ENCODE peak calls at places on chromosomes 7 and 10, in four cellular contexts. S is CD4-positive, CD25-positive, alpha-beta regulatory T cell; M is mucosa of descending colon; X is heart left ventricle. W is an unnamed sample. For H3K36me3, the result is how much of the 10 kb centered on the place peaks cover.

GRCh38 chr10:3857318-3857717 is 72.3 kb upstream of the KLF6 start:
- DNase-seq in X (no peak), S (no peak), M (no peak), W (no peak)

GRCh38 chr10:84244651-84245270 is at the start of gene RGR:
- DNase-seq in S (no peak), M (peak), X (peak), W (no peak)

GRCh38 chr7:11329626-11330025 is 356.0 kb downstream of the PHF14 start:
- DNase-seq in S (no peak), X (no peak), M (no peak), W (no peak)

GRCh38 chr10:13528875-13529713 is at the start of gene BEND7:
- DNase-seq in X (peak), S (no peak), M (peak), W (peak)

GRCh38 chr7:21941570-21942224 is 4.0 kb downstream of the CDCA7L start:
- DNase-seq in S (peak), M (peak), X (no peak), W (no peak)

GRCh38 chr7:44222074-44222473 is 21.3 kb downstream of the YKT6 start:
- DNase-seq in M (no peak), X (peak), S (no peak), W (no peak)

GRCh38 chr7:85103352-85103751 is 83.5 kb downstream of the SEMA3D start:
- DNase-seq in X (no peak), S (no peak), M (peak), W (no peak)

GRCh38 chr7:87187120-87187519 is 32.4 kb downstream of the TMEM243 start:
- DNase-seq in X (no peak), M (no peak), S (no peak), W (no peak)

GRCh38 chr10:13056461-13057077 is 43.4 kb upstream of the OPTN start:
- DNase-seq in M (peak), S (no peak), X (no peak), W (no peak)

GRCh38 chr10:127456122-127456521 is 93.0 kb upstream of the NPS start:
- DNase-seq in M (no peak), X (no peak), S (no peak), W (no peak)

GRCh38 chr10:60757422-60757895 is 20.8 kb upstream of the CDK1 start:
- DNase-seq in S (no peak), X (no peak), M (no peak), W (peak)

GRCh38 chr10:77043364-77043763 is 594.2 kb downstream of the KCNMA1 start:
- DNase-seq in M (no peak), X (no peak), S (no peak), W (no peak)

GRCh38 chr10:28796606-28797512 is 119.5 kb downstream of the BAMBI start:
- DNase-seq in X (peak), M (peak), S (no peak), W (no peak)

GRCh38 chr7:2012981-2013380 is 219.8 kb downstream of the MAD1L1 start:
- DNase-seq in X (peak), M (no peak), S (no peak), W (no peak)

GRCh38 chr10:89438525-89438924 is 24.2 kb downstream of the IFIT5 start:
- DNase-seq in X (no peak), M (no peak), S (no peak), W (no peak)

GRCh38 chr10:111221682-111222470 is 145.0 kb downstream of the ADRA2A start:
- DNase-seq in S (no peak), M (no peak), X (no peak), W (no peak)

GRCh38 chr7:147443942-147444341 is 1146.6 kb upstream of the C7orf33 start:
- DNase-seq in X (no peak), S (no peak), M (no peak), W (no peak)

GRCh38 chr10:97612386-97612785 is 20.9 kb downstream of the MORN4 start:
- DNase-seq in X (no peak), S (peak), M (no peak), W (peak)

GRCh38 chr7:64999165-65000004 is 7.1 kb downstream of the ERV3-1 start:
- DNase-seq in M (no peak), X (no peak), S (no peak), W (peak)

GRCh38 chr7:129110575-129111376 is 33.7 kb upstream of the TSPAN33 start:
- DNase-seq in X (no peak), S (no peak), M (no peak), W (peak)

GRCh38 chr10:101833466-101833865 is 10.1 kb downstream of the KCNIP2 start:
- DNase-seq in M (no peak), X (peak), S (no peak), W (no peak)

GRCh38 chr7:27064681-27065080 is 31.1 kb downstream of the HOXA1 start:
- DNase-seq in M (no peak), S (no peak), X (no peak), W (no peak)

GRCh38 chr10:12107781-12108180 is 21.7 kb upstream of the SEC61A2 start:
- DNase-seq in X (no peak), M (no peak), S (no peak), W (no peak)

GRCh38 chr7:111229951-111230350 is 139.0 kb downstream of the LRRN3 start:
- DNase-seq in M (no peak), S (no peak), X (no peak), W (no peak)

GRCh38 chr7:28749673-28750072 is 208.5 kb downstream of the TRIL start:
- DNase-seq in X (no peak), S (no peak), M (no peak), W (no peak)

GRCh38 chr10:72329290-72330058 is 25.2 kb downstream of the DNAJB12 start:
- DNase-seq in X (no peak), S (no peak), M (no peak), W (no peak)

GRCh38 chr7:157875230-157876179 is 538.7 kb downstream of the DNAJB6 start:
- DNase-seq in X (no peak), S (peak), M (peak), W (no peak)

GRCh38 chr7:106126170-106126938 is 14.2 kb upstream of the SYPL1 start:
- DNase-seq in M (peak), S (peak), X (no peak), W (no peak)

GRCh38 chr10:99834410-99834809 is 52.0 kb downstream of the ABCC2 start:
- DNase-seq in X (no peak), S (no peak), M (no peak), W (no peak)

GRCh38 chr7:129343099-129343700 is 91.0 kb upstream of the STRIP2 start:
- DNase-seq in X (no peak), M (peak), S (peak), W (peak)

GRCh38 chr7:105346593-105347322 is 42.0 kb downstream of the SRPK2 start:
- DNase-seq in X (no peak), S (no peak), M (no peak), W (no peak)

GRCh38 chr10:117860823-117861222 is 185.9 kb downstream of the RAB11FIP2 start:
- DNase-seq in M (no peak), X (no peak), S (peak), W (peak)

GRCh38 chr10:110426294-110427153 is 71.2 kb upstream of the DUSP5 start:
- DNase-seq in X (peak), S (no peak), M (no peak), W (no peak)

GRCh38 chr7:94666879-94667587 is 11.1 kb upstream of the SGCE start:
- DNase-seq in M (no peak), S (peak), X (no peak), W (no peak)

GRCh38 chr10:16777473-16778370 is 39.5 kb downstream of the RSU1 start:
- DNase-seq in S (peak), M (peak), X (peak), W (peak)

GRCh38 chr10:6621536-6621935 is 41.5 kb upstream of the PRKCQ start:
- DNase-seq in X (no peak), M (no peak), S (no peak), W (no peak)

GRCh38 chr10:68813554-68813953 is 13.8 kb upstream of the STOX1 start:
- DNase-seq in X (no peak), M (no peak), S (no peak), W (no peak)

GRCh38 chr7:50838675-50839377 is 56.1 kb upstream of the GRB10 start:
- DNase-seq in X (peak), S (no peak), M (no peak), W (no peak)

GRCh38 chr7:4763794-4764185 is 11.6 kb upstream of the AP5Z1 start:
- DNase-seq in S (no peak), X (no peak), M (no peak), W (no peak)

GRCh38 chr7:4764402-4765007 is 10.9 kb upstream of the AP5Z1 start:
- DNase-seq in X (no peak), S (no peak), M (no peak), W (no peak)

GRCh38 chr7:4763091-4763793 is 12.2 kb upstream of the AP5Z1 start:
- DNase-seq in S (no peak), X (no peak), M (no peak), W (no peak)

GRCh38 chr7:4766666-4767530 is 8.5 kb upstream of the AP5Z1 start:
- DNase-seq in S (no peak), X (no peak), M (no peak), W (no peak)

DNA sequence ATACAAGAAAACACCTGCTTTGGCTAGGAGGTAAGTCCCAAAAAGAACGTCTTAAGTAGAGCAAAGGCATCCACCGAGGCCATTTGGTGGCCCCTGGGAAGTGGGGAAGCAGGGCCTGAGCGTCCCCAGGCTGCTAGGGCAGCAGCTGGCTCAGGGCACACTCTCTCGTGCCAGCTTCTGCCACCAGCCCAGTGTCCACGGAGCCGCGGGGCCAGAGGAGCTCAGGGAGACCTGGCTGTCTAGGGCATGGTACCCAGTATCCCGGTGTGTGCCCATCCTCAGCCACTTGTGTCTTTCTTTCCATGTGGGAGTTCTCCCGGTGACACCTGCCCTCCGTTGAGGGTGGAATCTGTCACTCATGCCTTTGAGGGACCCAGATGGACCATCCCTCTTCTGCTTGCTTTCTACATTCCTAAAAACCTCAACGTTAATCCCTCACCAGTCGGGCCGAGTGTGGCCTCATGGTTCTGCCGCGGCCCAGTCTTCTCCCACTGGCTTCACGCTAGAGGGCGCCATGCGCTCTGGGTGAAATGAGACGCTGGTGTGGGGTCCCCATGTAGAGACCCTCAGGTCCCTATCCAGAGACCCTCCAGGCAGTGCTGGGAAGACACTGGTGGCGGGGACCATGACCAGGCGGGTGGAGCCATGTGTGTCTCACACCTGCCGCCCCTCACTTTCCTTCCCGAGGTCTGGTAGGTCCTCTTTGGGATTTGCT is 9.5 kb upstream of the AP5Z1 start:
- DNase-seq in M (no peak), S (no peak), X (no peak), W (no peak)
- H3K36me3 ChIP-seq in M (under half), S (under half), X (under half), W (under half)

GRCh38 chr7:151236406-151236805 is 4.1 kb downstream of the CHPF2 start:
- DNase-seq in M (no peak), S (no peak), X (no peak), W (no peak)
- H3K36me3 ChIP-seq in M (under half), S (under half), X (half or more), W (under half)

GRCh38 chr7:29923231-29923630 is 66.4 kb downstream of the SCRN1 start:
- DNase-seq in X (no peak), M (no peak), S (no peak), W (no peak)
- H3K36me3 ChIP-seq in X (under half), M (under half), S (under half), W (under half)

DNA sequence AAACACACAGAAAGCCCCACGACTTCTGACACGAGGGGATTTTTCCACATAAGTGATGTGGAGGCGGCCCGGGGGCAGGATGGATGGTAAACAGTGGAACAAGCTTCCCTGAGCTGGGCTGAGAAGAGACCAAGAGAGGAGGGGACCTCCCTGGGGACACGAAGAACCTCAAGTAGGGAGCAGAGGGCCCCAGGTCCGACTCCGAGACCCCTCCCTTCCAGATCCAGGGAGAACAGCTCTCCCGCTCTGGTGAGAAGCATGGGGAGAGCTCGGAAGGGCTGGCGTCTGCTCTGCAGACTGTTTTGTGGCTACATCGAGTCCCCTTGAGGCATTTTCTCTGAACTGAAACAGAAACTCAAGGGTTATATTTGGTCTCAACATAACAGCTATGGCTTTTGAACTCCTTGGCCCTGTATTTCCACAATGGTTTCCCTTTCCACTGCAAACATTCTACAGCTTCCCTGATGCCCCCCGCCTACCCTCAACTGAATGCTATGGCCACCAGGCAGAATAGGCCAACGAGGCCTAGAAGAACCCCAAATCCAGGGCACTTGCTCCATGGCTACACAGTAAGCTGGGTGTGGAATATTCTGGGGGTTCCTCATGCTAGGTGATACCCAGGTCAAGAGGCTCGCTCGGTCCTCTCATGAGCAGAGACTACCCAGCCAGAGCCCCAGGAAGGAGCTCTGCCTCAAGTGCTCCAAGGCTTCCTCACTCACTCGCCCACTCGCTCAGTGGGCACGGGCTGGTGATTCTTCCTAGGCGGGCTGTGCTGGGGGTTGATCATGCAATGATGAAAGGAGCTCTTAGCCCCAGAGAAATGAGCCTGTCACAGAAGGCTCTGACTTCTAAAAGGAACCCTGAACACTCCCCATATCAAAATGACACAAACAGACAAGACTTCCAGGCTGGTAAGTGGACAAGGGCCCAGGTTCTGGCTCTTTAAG is 47.5 kb downstream of the FAM53B start:
- DNase-seq in S (peak), M (no peak), X (no peak), W (peak)
- H3K36me3 ChIP-seq in S (under half), M (under half), X (under half), W (under half)

DNA sequence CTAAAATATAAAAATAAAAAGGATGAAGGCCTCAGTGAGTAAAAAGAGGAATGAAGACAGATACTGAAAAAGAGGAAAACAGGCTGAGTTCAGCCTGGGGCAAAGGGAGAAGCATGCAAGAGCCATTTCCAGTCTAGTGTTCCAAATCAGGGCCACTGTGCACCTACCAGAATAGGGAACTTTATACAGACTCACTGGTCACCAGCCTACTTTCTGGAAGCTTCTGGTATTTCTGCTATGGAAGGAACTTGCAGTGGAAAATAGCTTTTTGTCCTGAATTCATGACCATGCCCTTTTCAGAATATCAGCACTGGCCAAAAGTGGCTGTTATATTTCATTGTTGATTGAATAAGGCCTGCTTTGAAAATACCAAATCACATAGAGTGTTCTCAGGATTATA is 28.8 kb downstream of the ABRAXAS2 start:
- DNase-seq in M (no peak), X (no peak), S (no peak), W (no peak)
- H3K36me3 ChIP-seq in M (under half), X (half or more), S (half or more), W (under half)

GRCh38 chr7:55150709-55151108 is 131.9 kb downstream of the EGFR start:
- DNase-seq in M (no peak), X (no peak), S (no peak), W (no peak)

GRCh38 chr7:55156919-55157318 is 138.1 kb downstream of the EGFR start:
- DNase-seq in X (no peak), S (no peak), M (no peak), W (no peak)

GRCh38 chr7:55155351-55156117 is 136.7 kb downstream of the EGFR start:
- DNase-seq in S (no peak), X (no peak), M (no peak), W (no peak)

GRCh38 chr7:55152490-55152889 is 133.7 kb downstream of the EGFR start:
- DNase-seq in M (no peak), X (no peak), S (no peak), W (no peak)

DNA sequence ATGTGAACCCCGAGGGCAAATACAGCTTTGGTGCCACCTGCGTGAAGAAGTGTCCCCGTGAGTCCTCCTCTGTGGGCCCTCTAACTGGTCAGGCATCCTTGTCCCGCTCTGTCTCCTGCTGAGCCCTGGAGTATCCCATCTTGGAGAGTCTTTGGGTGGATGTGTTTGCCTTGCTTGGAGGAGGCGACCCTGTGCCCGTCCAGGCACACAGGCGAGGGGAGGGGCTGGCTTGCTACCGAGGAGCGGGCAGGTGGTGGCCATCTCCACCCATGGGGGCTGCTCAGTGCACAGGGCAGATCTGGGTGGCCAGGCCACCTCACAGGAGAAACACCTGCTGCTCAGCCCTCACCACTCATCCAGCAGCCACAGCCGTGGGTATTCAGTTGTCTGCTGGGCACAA is 135.3 kb downstream of the EGFR start:
- DNase-seq in M (no peak), S (no peak), X (no peak), W (no peak)
- H3K36me3 ChIP-seq in M (under half), S (under half), X (half or more), W (under half)

W was measured in MM.1S.